ENCODE peak calls at places on chromosomes 1 and 21, in eight cellular contexts. One of them, this sample, is unnamed.

GRCh38 chr1:38962113-38962512 is 20.5 kb upstream of the RHBDL2 start:
- DNase-seq in AML-193: no peak
- DNase-seq in tibial artery: no peak
- DNase-seq in kidney tubule cell: peak
- DNase-seq in adrenal gland: no peak
- DNase-seq in T-helper 2 cell treated with Interferon-gamma antibody and Interleukin-4, amounts not matched to agents 5 μg/mL and 100 μg/mL, for 36 hours: no peak
- DNase-seq in effector memory CD4-positive, alpha-beta T cell: no peak
- DNase-seq in hepatocyte: no peak
- DNase-seq in this sample: no peak

GRCh38 chr1:60108223-60108622 is 34.7 kb upstream of the C1orf87 start:
- DNase-seq in tibial artery: no peak
- DNase-seq in adrenal gland: no peak
- DNase-seq in effector memory CD4-positive, alpha-beta T cell: no peak
- DNase-seq in hepatocyte: peak
- DNase-seq in T-helper 2 cell treated with Interferon-gamma antibody and Interleukin-4, amounts not matched to agents 5 μg/mL and 100 μg/mL, for 36 hours: no peak
- DNase-seq in kidney tubule cell: peak
- DNase-seq in AML-193: no peak
- DNase-seq in this sample: no peak

GRCh38 chr21:31914472-31914871 is 41.7 kb downstream of the HUNK start:
- DNase-seq in adrenal gland: no peak
- DNase-seq in tibial artery: no peak
- DNase-seq in T-helper 2 cell treated with Interferon-gamma antibody and Interleukin-4, amounts not matched to agents 5 μg/mL and 100 μg/mL, for 36 hours: no peak
- DNase-seq in effector memory CD4-positive, alpha-beta T cell: no peak
- DNase-seq in AML-193: no peak
- DNase-seq in kidney tubule cell: no peak
- DNase-seq in hepatocyte: no peak
- DNase-seq in this sample: no peak

GRCh38 chr1:217135569-217135915 is 412.3 kb upstream of the ESRRG start:
- DNase-seq in hepatocyte: no peak
- DNase-seq in kidney tubule cell: peak
- DNase-seq in effector memory CD4-positive, alpha-beta T cell: no peak
- DNase-seq in adrenal gland: no peak
- DNase-seq in tibial artery: no peak
- DNase-seq in T-helper 2 cell treated with Interferon-gamma antibody and Interleukin-4, amounts not matched to agents 5 μg/mL and 100 μg/mL, for 36 hours: no peak
- DNase-seq in AML-193: no peak
- DNase-seq in this sample: no peak

GRCh38 chr21:36079010-36079649 is 9.3 kb downstream of the CBR1 start:
- DNase-seq in tibial artery: peak
- DNase-seq in adrenal gland: no peak
- DNase-seq in T-helper 2 cell treated with Interferon-gamma antibody and Interleukin-4, amounts not matched to agents 5 μg/mL and 100 μg/mL, for 36 hours: peak
- DNase-seq in hepatocyte: no peak
- DNase-seq in effector memory CD4-positive, alpha-beta T cell: no peak
- DNase-seq in kidney tubule cell: peak
- DNase-seq in AML-193: peak
- DNase-seq in this sample: peak

GRCh38 chr1:101259744-101260148 is 22.9 kb downstream of the S1PR1 start:
- DNase-seq in kidney tubule cell: peak
- DNase-seq in AML-193: peak
- DNase-seq in hepatocyte: no peak
- DNase-seq in T-helper 2 cell treated with Interferon-gamma antibody and Interleukin-4, amounts not matched to agents 5 μg/mL and 100 μg/mL, for 36 hours: no peak
- DNase-seq in adrenal gland: no peak
- DNase-seq in effector memory CD4-positive, alpha-beta T cell: no peak
- DNase-seq in tibial artery: no peak
- DNase-seq in this sample: peak

GRCh38 chr1:45491464-45492260 is 699 bp upstream of the TESK2 start:
- DNase-seq in AML-193: no peak
- DNase-seq in T-helper 2 cell treated with Interferon-gamma antibody and Interleukin-4, amounts not matched to agents 5 μg/mL and 100 μg/mL, for 36 hours: no peak
- DNase-seq in effector memory CD4-positive, alpha-beta T cell: no peak
- DNase-seq in kidney tubule cell: no peak
- DNase-seq in hepatocyte: no peak
- DNase-seq in adrenal gland: no peak
- DNase-seq in tibial artery: no peak
- DNase-seq in this sample: no peak

GRCh38 chr1:115757286-115757810 is 11.2 kb downstream of the CASQ2 start:
- DNase-seq in hepatocyte: no peak
- DNase-seq in effector memory CD4-positive, alpha-beta T cell: no peak
- DNase-seq in kidney tubule cell: no peak
- DNase-seq in AML-193: no peak
- DNase-seq in T-helper 2 cell treated with Interferon-gamma antibody and Interleukin-4, amounts not matched to agents 5 μg/mL and 100 μg/mL, for 36 hours: no peak
- DNase-seq in tibial artery: no peak
- DNase-seq in adrenal gland: no peak
- DNase-seq in this sample: no peak

GRCh38 chr1:244049142-244049968 is 1.7 kb upstream of the ZBTB18 start:
- DNase-seq in hepatocyte: peak
- DNase-seq in kidney tubule cell: peak
- DNase-seq in effector memory CD4-positive, alpha-beta T cell: peak
- DNase-seq in tibial artery: no peak
- DNase-seq in AML-193: peak
- DNase-seq in adrenal gland: peak
- DNase-seq in T-helper 2 cell treated with Interferon-gamma antibody and Interleukin-4, amounts not matched to agents 5 μg/mL and 100 μg/mL, for 36 hours: peak
- DNase-seq in this sample: peak

GRCh38 chr1:220808501-220809186 is 21.9 kb downstream of the MTARC1 start:
- DNase-seq in kidney tubule cell: peak
- DNase-seq in adrenal gland: no peak
- DNase-seq in AML-193: no peak
- DNase-seq in tibial artery: no peak
- DNase-seq in hepatocyte: no peak
- DNase-seq in effector memory CD4-positive, alpha-beta T cell: no peak
- DNase-seq in T-helper 2 cell treated with Interferon-gamma antibody and Interleukin-4, amounts not matched to agents 5 μg/mL and 100 μg/mL, for 36 hours: no peak
- DNase-seq in this sample: no peak

GRCh38 chr1:228099331-228099732 is 3.8 kb downstream of the C1orf35 start:
- DNase-seq in tibial artery: no peak
- DNase-seq in T-helper 2 cell treated with Interferon-gamma antibody and Interleukin-4, amounts not matched to agents 5 μg/mL and 100 μg/mL, for 36 hours: no peak
- DNase-seq in adrenal gland: peak
- DNase-seq in AML-193: no peak
- DNase-seq in kidney tubule cell: no peak
- DNase-seq in hepatocyte: no peak
- DNase-seq in effector memory CD4-positive, alpha-beta T cell: no peak
- DNase-seq in this sample: no peak

GRCh38 chr1:21707086-21707840 is 38.1 kb upstream of the RAP1GAP start:
- DNase-seq in adrenal gland: no peak
- DNase-seq in hepatocyte: no peak
- DNase-seq in T-helper 2 cell treated with Interferon-gamma antibody and Interleukin-4, amounts not matched to agents 5 μg/mL and 100 μg/mL, for 36 hours: no peak
- DNase-seq in effector memory CD4-positive, alpha-beta T cell: no peak
- DNase-seq in AML-193: no peak
- DNase-seq in kidney tubule cell: no peak
- DNase-seq in tibial artery: no peak
- DNase-seq in this sample: no peak

GRCh38 chr1:47230692-47231313 is 1.2 kb downstream of the TAL1 start:
- DNase-seq in AML-193: no peak
- DNase-seq in kidney tubule cell: no peak
- DNase-seq in tibial artery: no peak
- DNase-seq in adrenal gland: no peak
- DNase-seq in T-helper 2 cell treated with Interferon-gamma antibody and Interleukin-4, amounts not matched to agents 5 μg/mL and 100 μg/mL, for 36 hours: no peak
- DNase-seq in hepatocyte: no peak
- DNase-seq in effector memory CD4-positive, alpha-beta T cell: no peak
- DNase-seq in this sample: no peak

GRCh38 chr1:222288056-222288455 is 259.8 kb downstream of the HHIPL2 start:
- DNase-seq in effector memory CD4-positive, alpha-beta T cell: no peak
- DNase-seq in AML-193: no peak
- DNase-seq in hepatocyte: peak
- DNase-seq in adrenal gland: peak
- DNase-seq in tibial artery: no peak
- DNase-seq in kidney tubule cell: no peak
- DNase-seq in T-helper 2 cell treated with Interferon-gamma antibody and Interleukin-4, amounts not matched to agents 5 μg/mL and 100 μg/mL, for 36 hours: no peak
- DNase-seq in this sample: peak

GRCh38 chr1:240189386-240189989 is 97.8 kb downstream of the FMN2 start:
- DNase-seq in adrenal gland: no peak
- DNase-seq in kidney tubule cell: peak
- DNase-seq in T-helper 2 cell treated with Interferon-gamma antibody and Interleukin-4, amounts not matched to agents 5 μg/mL and 100 μg/mL, for 36 hours: peak
- DNase-seq in effector memory CD4-positive, alpha-beta T cell: no peak
- DNase-seq in AML-193: no peak
- DNase-seq in tibial artery: no peak
- DNase-seq in hepatocyte: peak
- DNase-seq in this sample: peak